ENCODE peak calls at places on chromosomes 1 and 21, in four cellular contexts. One of them, this sample, is unnamed.

GRCh38 chr1:21909787-21910503 is 27.2 kb downstream of the HSPG2 start:
- DNase-seq in kidney: peak
- DNase-seq in A549: no peak
- DNase-seq in K562: no peak
- DNase-seq in this sample: no peak

GRCh38 chr1:10107985-10108663 is 75.4 kb downstream of the UBE4B start:
- DNase-seq in kidney: no peak
- DNase-seq in A549: no peak
- DNase-seq in K562: no peak
- DNase-seq in this sample: peak

GRCh38 chr1:34808051-34808810 is 15.4 kb downstream of the GJA4 start:
- DNase-seq in kidney: no peak
- DNase-seq in A549: no peak
- DNase-seq in K562: no peak
- DNase-seq in this sample: no peak

GRCh38 chr1:81606656-81607055 is 194.1 kb upstream of the ADGRL2 start:
- DNase-seq in kidney: no peak
- DNase-seq in A549: no peak
- DNase-seq in K562: no peak
- DNase-seq in this sample: no peak

GRCh38 chr1:65232402-65233122 is 76.8 kb upstream of the DNAJC6 start:
- DNase-seq in kidney: no peak
- DNase-seq in A549: no peak
- DNase-seq in K562: peak
- DNase-seq in this sample: no peak

GRCh38 chr1:50023292-50024159 is at the start of gene AGBL4:
- DNase-seq in kidney: peak
- DNase-seq in A549: peak
- DNase-seq in K562: peak
- DNase-seq in this sample: no peak

GRCh38 chr1:187617776-187618175 is 789.0 kb downstream of the PLA2G4A start:
- DNase-seq in kidney: no peak
- DNase-seq in A549: no peak
- DNase-seq in K562: no peak
- DNase-seq in this sample: no peak

GRCh38 chr1:97632075-97632474 is 288.8 kb downstream of the DPYD start:
- DNase-seq in kidney: no peak
- DNase-seq in A549: no peak
- DNase-seq in K562: no peak
- DNase-seq in this sample: no peak

GRCh38 chr1:201982082-201982922 is at the start of gene RNPEP:
- DNase-seq in kidney: peak
- DNase-seq in A549: peak
- DNase-seq in K562: peak
- DNase-seq in this sample: no peak

GRCh38 chr1:19463204-19463803 is 22.0 kb downstream of the CAPZB start:
- DNase-seq in kidney: no peak
- DNase-seq in A549: no peak
- DNase-seq in K562: no peak
- DNase-seq in this sample: no peak

GRCh38 chr1:68442822-68443556 is 6.8 kb downstream of the RPE65 start:
- DNase-seq in kidney: no peak
- DNase-seq in A549: peak
- DNase-seq in K562: peak
- DNase-seq in this sample: peak

GRCh38 chr1:29675481-29676263 is 439.4 kb downstream of the PTPRU start:
- DNase-seq in kidney: no peak
- DNase-seq in A549: no peak
- DNase-seq in K562: no peak
- DNase-seq in this sample: no peak

GRCh38 chr1:231937013-231937754 is 310.6 kb downstream of the DISC1 start:
- DNase-seq in kidney: no peak
- DNase-seq in A549: no peak
- DNase-seq in K562: no peak
- DNase-seq in this sample: no peak

GRCh38 chr1:161908264-161908663 is 115.4 kb downstream of the OLFML2B start:
- DNase-seq in kidney: no peak
- DNase-seq in A549: no peak
- DNase-seq in K562: no peak
- DNase-seq in this sample: no peak

GRCh38 chr1:84012018-84012417 is 13.1 kb upstream of the TTLL7 start:
- DNase-seq in kidney: no peak
- DNase-seq in A549: no peak
- DNase-seq in K562: no peak
- DNase-seq in this sample: no peak

GRCh38 chr1:204650911-204651570 is 34.5 kb downstream of the LRRN2 start:
- DNase-seq in kidney: no peak
- DNase-seq in A549: no peak
- DNase-seq in K562: no peak
- DNase-seq in this sample: no peak

GRCh38 chr1:5744911-5745431 is 247.3 kb downstream of the NPHP4 start:
- DNase-seq in kidney: no peak
- DNase-seq in A549: no peak
- DNase-seq in K562: no peak
- DNase-seq in this sample: no peak

GRCh38 chr1:33410091-33410701 is 20.7 kb downstream of the PHC2 start:
- DNase-seq in kidney: no peak
- DNase-seq in A549: no peak
- DNase-seq in K562: no peak
- DNase-seq in this sample: no peak

GRCh38 chr21:21406918-21407317 is 408.7 kb downstream of the NCAM2 start:
- DNase-seq in kidney: no peak
- DNase-seq in A549: no peak
- DNase-seq in K562: no peak
- DNase-seq in this sample: no peak

GRCh38 chr1:192577145-192578140 is 1.9 kb downstream of the RGS1 start:
- DNase-seq in kidney: no peak
- DNase-seq in A549: no peak
- DNase-seq in K562: no peak
- DNase-seq in this sample: no peak

GRCh38 chr1:192579319-192579738 is 3.8 kb downstream of the RGS1 start:
- DNase-seq in kidney: no peak
- DNase-seq in A549: no peak
- DNase-seq in K562: no peak
- DNase-seq in this sample: no peak

GRCh38 chr1:192581131-192581927 is 5.8 kb downstream of the RGS1 start:
- DNase-seq in kidney: no peak
- DNase-seq in A549: no peak
- DNase-seq in K562: no peak
- DNase-seq in this sample: no peak

GRCh38 chr1:192578144-192578909 is 2.8 kb downstream of the RGS1 start:
- DNase-seq in kidney: no peak
- DNase-seq in A549: no peak
- DNase-seq in K562: no peak
- DNase-seq in this sample: no peak

DNA sequence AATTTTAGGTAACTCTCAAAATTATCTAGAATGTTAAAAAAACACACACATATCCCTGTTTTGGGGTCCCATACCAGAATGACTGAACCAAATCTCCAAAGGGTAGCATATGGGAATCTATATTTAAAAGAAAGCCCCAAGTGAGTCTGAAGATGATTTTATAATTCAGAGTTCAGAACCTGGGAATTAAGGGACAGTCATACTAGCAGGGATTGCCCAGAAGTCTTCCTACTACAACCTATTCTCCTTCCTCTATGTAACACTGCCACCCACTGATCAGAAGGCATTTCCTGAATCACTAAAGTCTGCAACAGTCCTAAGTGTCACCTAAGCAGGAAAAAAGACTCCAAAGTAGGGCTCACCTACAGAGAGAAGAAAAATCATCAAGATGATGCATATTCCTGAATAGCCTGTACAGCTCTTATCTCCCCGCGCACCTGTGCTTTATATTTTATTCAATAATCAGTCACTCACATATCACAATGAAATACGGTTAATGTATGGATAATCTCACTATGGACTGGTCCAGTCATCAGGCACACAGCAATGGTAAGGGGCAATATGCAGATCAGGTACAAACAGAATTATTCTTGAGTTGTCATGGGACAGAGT is 4.9 kb downstream of the RGS1 start:
- DNase-seq in kidney: no peak
- DNase-seq in A549: no peak
- DNase-seq in K562: no peak
- DNase-seq in this sample: peak
- TF ChIP-seq CTCF in kidney: no peak
- TF ChIP-seq CTCF in A549: peak
- TF ChIP-seq CTCF in K562: no peak
- TF ChIP-seq CTCF in this sample: peak

GRCh38 chr1:31705080-31705866 is 1.5 kb upstream of the COL16A1 start:
- DNase-seq in kidney: peak
- DNase-seq in A549: peak
- DNase-seq in K562: peak
- DNase-seq in this sample: no peak
- TF ChIP-seq CTCF in kidney: no peak
- TF ChIP-seq CTCF in A549: no peak
- TF ChIP-seq CTCF in K562: peak
- TF ChIP-seq CTCF in this sample: peak

GRCh38 chr21:35559128-35559831 is 501.0 kb downstream of the SETD4 start:
- DNase-seq in kidney: no peak
- DNase-seq in A549: no peak
- DNase-seq in K562: no peak
- DNase-seq in this sample: no peak
- TF ChIP-seq CTCF in kidney: no peak
- TF ChIP-seq CTCF in A549: no peak
- TF ChIP-seq CTCF in K562: no peak
- TF ChIP-seq CTCF in this sample: no peak

GRCh38 chr1:25725482-25725881 is 74.5 kb upstream of the SELENON start:
- DNase-seq in kidney: no peak
- DNase-seq in A549: no peak
- DNase-seq in K562: no peak
- DNase-seq in this sample: no peak
- TF ChIP-seq CTCF in kidney: no peak
- TF ChIP-seq CTCF in A549: peak
- TF ChIP-seq CTCF in K562: no peak
- TF ChIP-seq CTCF in this sample: peak

DNA sequence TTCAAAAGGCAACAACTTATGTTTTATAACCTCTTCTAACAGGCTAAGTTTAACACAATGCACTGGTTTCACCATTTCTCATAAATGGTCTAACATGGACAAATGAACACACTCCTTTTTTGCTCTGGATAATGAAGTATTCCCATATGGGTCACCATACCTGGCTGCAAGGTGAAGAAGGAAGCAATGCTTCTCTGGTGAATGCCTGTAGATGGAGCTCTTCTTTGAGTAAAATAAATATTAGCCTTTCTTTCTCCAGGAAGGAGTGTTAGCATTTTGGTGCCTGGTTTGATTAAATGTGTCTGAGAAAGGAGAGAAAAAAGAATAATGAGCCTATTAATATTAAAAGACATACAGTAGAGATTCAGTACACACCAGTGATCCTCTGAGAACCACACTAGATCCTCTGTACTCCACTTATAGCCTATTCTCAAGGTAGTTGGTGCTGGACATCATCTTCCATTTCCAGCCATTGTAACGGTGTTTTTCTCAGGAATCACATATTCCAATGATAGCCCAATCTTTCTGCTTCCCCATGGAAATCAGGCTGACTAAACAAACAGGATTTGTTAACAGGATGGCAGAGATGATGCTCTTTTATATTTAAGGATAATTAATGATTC is 17.6 kb downstream of the MTFR1L start:
- DNase-seq in kidney: no peak
- DNase-seq in A549: no peak
- DNase-seq in K562: no peak
- DNase-seq in this sample: no peak
- TF ChIP-seq CTCF in kidney: peak
- TF ChIP-seq CTCF in A549: peak
- TF ChIP-seq CTCF in K562: peak
- TF ChIP-seq CTCF in this sample: peak

GRCh38 chr1:164609084-164609483 is 50.1 kb downstream of the PBX1 start:
- DNase-seq in kidney: no peak
- DNase-seq in A549: no peak
- DNase-seq in K562: no peak
- DNase-seq in this sample: no peak
- TF ChIP-seq CTCF in kidney: no peak
- TF ChIP-seq CTCF in A549: no peak
- TF ChIP-seq CTCF in K562: no peak
- TF ChIP-seq CTCF in this sample: no peak

GRCh38 chr21:38948981-38949380 is 143.3 kb downstream of the ETS2 start:
- DNase-seq in kidney: no peak
- DNase-seq in A549: no peak
- DNase-seq in K562: no peak
- DNase-seq in this sample: no peak
- TF ChIP-seq CTCF in kidney: no peak
- TF ChIP-seq CTCF in A549: no peak
- TF ChIP-seq CTCF in K562: no peak
- TF ChIP-seq CTCF in this sample: no peak